ENCODE peak calls at places on chromosomes 5 and 9, in six cellular contexts. Y is NCI-H1694, F is HT1080, V is HTR-8/SVneo, P is foreskin fibroblast, O is D341Med. U is an unnamed sample.

GRCh38 chr5:140633081-140633471 is at the start of gene CD14:
- DNase-seq in Y (no peak), F (peak), V (peak), P (peak), O (no peak), U (no peak)

GRCh38 chr9:85038824-85039540 is 369.5 kb downstream of the NTRK2 start:
- DNase-seq in Y (no peak), F (no peak), V (no peak), P (no peak), O (no peak), U (no peak)

GRCh38 chr9:110029422-110029814 is 178.5 kb downstream of the C9orf152 start:
- DNase-seq in Y (no peak), F (peak), V (no peak), P (peak), O (no peak), U (no peak)

GRCh38 chr5:91706785-91707520 is 323.8 kb upstream of the ARRDC3 start:
- DNase-seq in Y (no peak), F (no peak), V (no peak), P (peak), O (no peak), U (no peak)

GRCh38 chr9:31824860-31825259 is 559.6 kb upstream of the ACO1 start:
- DNase-seq in Y (no peak), F (no peak), V (no peak), P (no peak), O (no peak), U (no peak)

GRCh38 chr5:124895236-124895635 is 148.8 kb upstream of the ZNF608 start:
- DNase-seq in Y (no peak), F (no peak), V (no peak), P (no peak), O (no peak), U (no peak)

GRCh38 chr9:136626740-136627642 is 35.7 kb upstream of the EGFL7 start:
- DNase-seq in Y (no peak), F (no peak), V (no peak), P (no peak), O (no peak), U (no peak)

GRCh38 chr5:57448751-57449150 is 33.9 kb downstream of the ACTBL2 start:
- DNase-seq in Y (no peak), F (no peak), V (no peak), P (no peak), O (no peak), U (no peak)

GRCh38 chr9:133499892-133500270 is 21.0 kb upstream of the SLC2A6 start:
- DNase-seq in Y (no peak), F (no peak), V (no peak), P (no peak), O (no peak), U (no peak)

GRCh38 chr9:115976726-115977125 is 176.9 kb upstream of the PAPPA start:
- DNase-seq in Y (no peak), F (no peak), V (no peak), P (no peak), O (no peak), U (no peak)

GRCh38 chr5:58462623-58463230 is 2.8 kb upstream of the PLK2 start:
- DNase-seq in Y (peak), F (peak), V (peak), P (peak), O (peak), U (no peak)

GRCh38 chr9:6628714-6629113 is 16.8 kb downstream of the GLDC start:
- DNase-seq in Y (no peak), F (no peak), V (no peak), P (no peak), O (no peak), U (no peak)

GRCh38 chr5:129619782-129620181 is 128.1 kb upstream of the MINAR2 start:
- DNase-seq in Y (no peak), F (no peak), V (no peak), P (no peak), O (no peak), U (no peak)

GRCh38 chr5:81768960-81769452 is 18.1 kb upstream of the SSBP2 start:
- DNase-seq in Y (no peak), F (peak), V (peak), P (peak), O (no peak), U (no peak)

GRCh38 chr9:93132946-93133640 is 958 bp downstream of the NINJ1 start:
- DNase-seq in Y (no peak), F (no peak), V (no peak), P (no peak), O (no peak), U (no peak)

U was measured in GM18507.